ENCODE peak calls at places on chromosomes 13 and 19, in four cellular contexts. One of them, this sample, is unnamed.

GRCh38 chr19:5103061-5103701 is 134.3 kb downstream of the KDM4B start:
- DNase-seq in GM23338: no peak
- DNase-seq in stomach: peak
- DNase-seq in sigmoid colon: peak
- DNase-seq in this sample: no peak

GRCh38 chr13:43319617-43320444 is 296.4 kb downstream of the DNAJC15 start:
- DNase-seq in GM23338: peak
- DNase-seq in stomach: no peak
- DNase-seq in sigmoid colon: no peak
- DNase-seq in this sample: no peak

GRCh38 chr13:44312898-44313551 is 60.6 kb upstream of the SERP2 start:
- DNase-seq in GM23338: no peak
- DNase-seq in stomach: no peak
- DNase-seq in sigmoid colon: no peak
- DNase-seq in this sample: no peak

GRCh38 chr19:4606921-4607678 is 32.2 kb upstream of the TNFAIP8L1 start:
- DNase-seq in GM23338: peak
- DNase-seq in stomach: no peak
- DNase-seq in sigmoid colon: no peak
- DNase-seq in this sample: no peak

GRCh38 chr13:28489975-28490550 is 4.9 kb downstream of the FLT1 start:
- DNase-seq in GM23338: no peak
- DNase-seq in stomach: no peak
- DNase-seq in sigmoid colon: no peak
- DNase-seq in this sample: no peak

GRCh38 chr13:95937700-95938320 is 115.4 kb downstream of the UGGT2 start:
- DNase-seq in GM23338: no peak
- DNase-seq in stomach: no peak
- DNase-seq in sigmoid colon: no peak
- DNase-seq in this sample: no peak

GRCh38 chr19:13396256-13397080 is 109.8 kb downstream of the CACNA1A start:
- DNase-seq in GM23338: peak
- DNase-seq in stomach: no peak
- DNase-seq in sigmoid colon: peak
- DNase-seq in this sample: peak

GRCh38 chr19:39497850-39498261 is 891 bp upstream of the DLL3 start:
- DNase-seq in GM23338: peak
- DNase-seq in stomach: no peak
- DNase-seq in sigmoid colon: no peak
- DNase-seq in this sample: peak

GRCh38 chr19:15328312-15328711 is 4.0 kb downstream of the BRD4 start:
- DNase-seq in GM23338: no peak
- DNase-seq in stomach: no peak
- DNase-seq in sigmoid colon: no peak
- DNase-seq in this sample: peak

GRCh38 chr13:51923983-51924539 is 62.3 kb downstream of the CCDC70 start:
- DNase-seq in GM23338: peak
- DNase-seq in stomach: peak
- DNase-seq in sigmoid colon: no peak
- DNase-seq in this sample: no peak

GRCh38 chr13:40386586-40386985 is 279.9 kb downstream of the FOXO1 start:
- DNase-seq in GM23338: no peak
- DNase-seq in stomach: no peak
- DNase-seq in sigmoid colon: no peak
- DNase-seq in this sample: no peak

GRCh38 chr13:53105881-53106280 is 77.3 kb downstream of the OLFM4 start:
- DNase-seq in GM23338: no peak
- DNase-seq in stomach: no peak
- DNase-seq in sigmoid colon: no peak
- DNase-seq in this sample: no peak

GRCh38 chr13:53110181-53110580 is 81.6 kb downstream of the OLFM4 start:
- DNase-seq in GM23338: no peak
- DNase-seq in stomach: no peak
- DNase-seq in sigmoid colon: no peak
- DNase-seq in this sample: no peak

GRCh38 chr13:53105477-53105876 is 76.9 kb downstream of the OLFM4 start:
- DNase-seq in GM23338: no peak
- DNase-seq in stomach: no peak
- DNase-seq in sigmoid colon: no peak
- DNase-seq in this sample: no peak

GRCh38 chr13:53112522-53112921 is 83.9 kb downstream of the OLFM4 start:
- DNase-seq in GM23338: no peak
- DNase-seq in stomach: no peak
- DNase-seq in sigmoid colon: no peak
- DNase-seq in this sample: no peak

GRCh38 chr13:53110614-53111013 is 82.0 kb downstream of the OLFM4 start:
- DNase-seq in GM23338: no peak
- DNase-seq in stomach: no peak
- DNase-seq in sigmoid colon: no peak
- DNase-seq in this sample: no peak
- TF ChIP-seq POLR2AphosphoS5 in GM23338: no peak
- TF ChIP-seq POLR2AphosphoS5 in stomach: no peak
- TF ChIP-seq POLR2AphosphoS5 in sigmoid colon: no peak
- TF ChIP-seq POLR2AphosphoS5 in this sample: no peak

GRCh38 chr19:35266904-35267817 is 1.6 kb upstream of the USF2 start:
- DNase-seq in GM23338: peak
- DNase-seq in stomach: no peak
- DNase-seq in sigmoid colon: peak
- DNase-seq in this sample: peak

GRCh38 chr19:35266149-35266903 is 2.4 kb upstream of the USF2 start:
- DNase-seq in GM23338: no peak
- DNase-seq in stomach: no peak
- DNase-seq in sigmoid colon: no peak
- DNase-seq in this sample: peak

GRCh38 chr19:35268546-35269424 is at the start of gene USF2:
- DNase-seq in GM23338: peak
- DNase-seq in stomach: peak
- DNase-seq in sigmoid colon: peak
- DNase-seq in this sample: peak

GRCh38 chr19:35269425-35270117 is 809 bp downstream of the USF2 start:
- DNase-seq in GM23338: peak
- DNase-seq in stomach: peak
- DNase-seq in sigmoid colon: peak
- DNase-seq in this sample: peak

GRCh38 chr19:35267818-35268545 is 780 bp upstream of the USF2 start:
- DNase-seq in GM23338: peak
- DNase-seq in stomach: peak
- DNase-seq in sigmoid colon: peak
- DNase-seq in this sample: peak
- TF ChIP-seq POLR2AphosphoS5 in GM23338: peak
- TF ChIP-seq POLR2AphosphoS5 in stomach: no peak
- TF ChIP-seq POLR2AphosphoS5 in sigmoid colon: peak
- TF ChIP-seq POLR2AphosphoS5 in this sample: peak

GRCh38 chr13:21625366-21625765 is 21.4 kb upstream of the MICU2 start:
- DNase-seq in GM23338: peak
- DNase-seq in stomach: no peak
- DNase-seq in sigmoid colon: no peak
- DNase-seq in this sample: no peak
- TF ChIP-seq POLR2AphosphoS5 in GM23338: no peak
- TF ChIP-seq POLR2AphosphoS5 in stomach: no peak
- TF ChIP-seq POLR2AphosphoS5 in sigmoid colon: no peak
- TF ChIP-seq POLR2AphosphoS5 in this sample: no peak

GRCh38 chr19:9407827-9408226 is 27.5 kb downstream of the ZNF266 start:
- DNase-seq in GM23338: no peak
- DNase-seq in stomach: no peak
- DNase-seq in sigmoid colon: no peak
- DNase-seq in this sample: no peak

GRCh38 chr19:9406798-9407352 is 28.5 kb downstream of the ZNF266 start:
- DNase-seq in GM23338: peak
- DNase-seq in stomach: peak
- DNase-seq in sigmoid colon: peak
- DNase-seq in this sample: peak
- TF ChIP-seq POLR2AphosphoS5 in GM23338: no peak
- TF ChIP-seq POLR2AphosphoS5 in stomach: no peak
- TF ChIP-seq POLR2AphosphoS5 in sigmoid colon: no peak
- TF ChIP-seq POLR2AphosphoS5 in this sample: no peak

GRCh38 chr19:49629659-49630058 is 10.3 kb downstream of the RRAS start:
- DNase-seq in GM23338: no peak
- DNase-seq in stomach: no peak
- DNase-seq in sigmoid colon: no peak
- DNase-seq in this sample: no peak

GRCh38 chr19:49632576-49632975 is 7.4 kb downstream of the RRAS start:
- DNase-seq in GM23338: no peak
- DNase-seq in stomach: no peak
- DNase-seq in sigmoid colon: no peak
- DNase-seq in this sample: no peak

GRCh38 chr19:49635530-49636229 is 4.3 kb downstream of the RRAS start:
- DNase-seq in GM23338: peak
- DNase-seq in stomach: no peak
- DNase-seq in sigmoid colon: no peak
- DNase-seq in this sample: no peak

GRCh38 chr19:49631610-49632192 is 8.2 kb downstream of the RRAS start:
- DNase-seq in GM23338: no peak
- DNase-seq in stomach: no peak
- DNase-seq in sigmoid colon: no peak
- DNase-seq in this sample: no peak

GRCh38 chr19:49631279-49631588 is 8.7 kb downstream of the RRAS start:
- DNase-seq in GM23338: no peak
- DNase-seq in stomach: no peak
- DNase-seq in sigmoid colon: no peak
- DNase-seq in this sample: no peak
- TF ChIP-seq POLR2AphosphoS5 in GM23338: no peak
- TF ChIP-seq POLR2AphosphoS5 in stomach: no peak
- TF ChIP-seq POLR2AphosphoS5 in sigmoid colon: no peak
- TF ChIP-seq POLR2AphosphoS5 in this sample: peak

GRCh38 chr13:100274942-100275506 is 186.1 kb downstream of the PCCA start:
- DNase-seq in GM23338: no peak
- DNase-seq in stomach: no peak
- DNase-seq in sigmoid colon: no peak
- DNase-seq in this sample: no peak

GRCh38 chr13:100266026-100266425 is 177.1 kb downstream of the PCCA start:
- DNase-seq in GM23338: no peak
- DNase-seq in stomach: no peak
- DNase-seq in sigmoid colon: no peak
- DNase-seq in this sample: no peak

GRCh38 chr13:100273138-100273537 is 184.2 kb downstream of the PCCA start:
- DNase-seq in GM23338: no peak
- DNase-seq in stomach: no peak
- DNase-seq in sigmoid colon: no peak
- DNase-seq in this sample: no peak

GRCh38 chr13:100273576-100273975 is 184.7 kb downstream of the PCCA start:
- DNase-seq in GM23338: peak
- DNase-seq in stomach: no peak
- DNase-seq in sigmoid colon: no peak
- DNase-seq in this sample: no peak

GRCh38 chr13:100269837-100270236 is 180.9 kb downstream of the PCCA start:
- DNase-seq in GM23338: no peak
- DNase-seq in stomach: peak
- DNase-seq in sigmoid colon: peak
- DNase-seq in this sample: no peak
- TF ChIP-seq POLR2AphosphoS5 in GM23338: no peak
- TF ChIP-seq POLR2AphosphoS5 in stomach: no peak
- TF ChIP-seq POLR2AphosphoS5 in sigmoid colon: no peak
- TF ChIP-seq POLR2AphosphoS5 in this sample: peak

DNA sequence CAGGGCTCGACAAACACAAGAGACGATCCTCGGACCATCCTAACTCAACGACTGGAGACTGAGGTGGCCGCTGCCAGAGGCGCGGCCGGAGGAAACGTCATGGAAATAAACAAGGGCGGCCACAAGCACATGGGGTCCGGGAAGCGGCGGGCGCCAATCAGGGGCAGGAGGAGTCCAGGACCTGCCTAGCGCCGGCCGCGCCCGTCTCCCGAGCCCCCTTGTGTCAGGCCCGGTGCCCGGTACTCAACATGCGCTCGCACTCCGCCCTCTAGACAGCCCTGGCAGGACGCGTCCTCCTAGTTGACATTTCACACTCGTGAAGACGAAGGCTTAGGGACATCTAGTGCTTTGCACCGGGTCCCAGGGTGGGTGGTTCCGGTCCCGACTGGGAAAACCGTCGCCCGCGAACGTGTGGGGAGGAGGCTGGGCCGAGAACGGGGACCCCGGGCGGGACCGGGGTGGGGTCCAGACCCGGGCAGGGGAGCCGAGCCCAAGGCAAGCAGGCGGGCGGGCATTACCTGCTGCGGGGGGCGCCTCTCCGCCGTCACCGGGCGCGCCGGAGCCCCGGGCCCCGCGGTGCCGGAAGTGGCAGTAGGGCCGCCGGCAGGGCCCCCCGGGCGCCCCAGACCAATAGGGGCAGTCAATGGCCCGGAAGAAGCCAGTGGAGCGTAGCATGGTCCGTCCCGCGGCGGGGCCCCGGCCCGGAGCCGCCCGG is 442 bp downstream of the REXO1 start:
- DNase-seq in GM23338: peak
- DNase-seq in stomach: no peak
- DNase-seq in sigmoid colon: no peak
- DNase-seq in this sample: peak
- TF ChIP-seq POLR2AphosphoS5 in GM23338: no peak
- TF ChIP-seq POLR2AphosphoS5 in stomach: no peak
- TF ChIP-seq POLR2AphosphoS5 in sigmoid colon: no peak
- TF ChIP-seq POLR2AphosphoS5 in this sample: peak

GRCh38 chr19:48963371-48964204 is 1.5 kb upstream of the FTL start:
- DNase-seq in GM23338: peak
- DNase-seq in stomach: peak
- DNase-seq in sigmoid colon: peak
- DNase-seq in this sample: peak
- TF ChIP-seq POLR2AphosphoS5 in GM23338: peak
- TF ChIP-seq POLR2AphosphoS5 in stomach: peak
- TF ChIP-seq POLR2AphosphoS5 in sigmoid colon: peak
- TF ChIP-seq POLR2AphosphoS5 in this sample: peak

DNA sequence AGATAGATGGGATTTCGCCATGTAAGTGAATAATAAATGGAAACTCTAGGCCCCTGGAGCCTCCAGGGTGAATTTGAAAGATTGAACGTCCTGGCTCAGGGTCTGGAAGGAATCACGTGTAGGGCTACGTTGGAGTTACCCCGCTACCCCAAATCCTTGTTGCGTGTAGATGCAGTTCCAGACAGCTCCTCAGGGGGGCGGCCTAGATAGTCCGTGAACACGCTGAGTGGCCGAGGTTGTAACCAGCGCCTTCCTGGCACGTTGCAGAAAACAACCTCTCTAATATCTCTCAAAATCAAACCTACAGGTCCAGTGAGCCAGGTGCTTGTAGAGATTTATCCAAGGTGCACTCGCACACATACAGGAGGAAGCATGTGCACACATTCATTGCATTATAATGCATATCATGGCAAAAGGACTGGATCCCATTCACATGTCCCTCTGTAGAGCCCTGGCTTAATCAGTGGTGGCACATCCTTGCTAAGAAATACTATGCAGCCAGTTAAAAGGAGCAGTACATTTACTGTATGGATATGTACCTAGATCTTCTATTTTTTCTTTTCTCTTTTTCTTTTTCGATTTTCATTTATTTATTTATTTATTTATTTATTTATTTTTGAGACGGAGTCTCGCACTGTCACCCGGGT is 2.5 kb upstream of the KEAP1 start:
- DNase-seq in GM23338: peak
- DNase-seq in stomach: peak
- DNase-seq in sigmoid colon: peak
- DNase-seq in this sample: no peak
- TF ChIP-seq POLR2AphosphoS5 in GM23338: no peak
- TF ChIP-seq POLR2AphosphoS5 in stomach: no peak
- TF ChIP-seq POLR2AphosphoS5 in sigmoid colon: no peak
- TF ChIP-seq POLR2AphosphoS5 in this sample: no peak

This sample was measured in upper lobe of left lung.